ENCODE peak calls at places on chromosomes 13 and 19, in four cellular contexts. A is fibroblast of mammary gland, C is neural crest cell, F is cardiac muscle cell. Y is an unnamed sample.

GRCh38 chr13:104962411-104962810 is 1573.1 kb downstream of the EFNB2 start:
- DNase-seq in A (no peak), C (no peak), F (no peak), Y (no peak)

GRCh38 chr19:46481187-46481586 is 9.8 kb upstream of the PNMA8A start:
- DNase-seq in C (no peak), F (no peak), A (peak; percentile 51), Y (no peak)

GRCh38 chr19:48975947-48976847 is 11.1 kb downstream of the FTL start:
- DNase-seq in F (peak; percentile 42), C (peak; percentile 41), A (peak; percentile 28), Y (peak; percentile 20)

GRCh38 chr19:48465215-48465614 is 4.0 kb upstream of the CYTH2 start:
- DNase-seq in C (no peak), A (no peak), F (no peak), Y (no peak)

GRCh38 chr19:18294467-18294864 is 13.0 kb upstream of the JUND start:
- DNase-seq in A (no peak), C (no peak), F (no peak), Y (no peak)

GRCh38 chr13:40064154-40064713 is 408.8 kb downstream of the COG6 start:
- DNase-seq in C (no peak), A (no peak), F (no peak), Y (no peak)

GRCh38 chr19:54530866-54531265 is 28.2 kb downstream of the LAIR2 start:
- DNase-seq in F (no peak), A (no peak), C (no peak), Y (no peak)

GRCh38 chr13:82092312-82092711 is 1751.4 kb upstream of the SPRY2 start:
- DNase-seq in F (no peak), C (no peak), A (no peak), Y (no peak)

GRCh38 chr19:29293292-29293691 is 80.3 kb upstream of the UQCRFS1 start:
- DNase-seq in F (no peak), C (no peak), A (no peak), Y (no peak)

GRCh38 chr19:47381653-47382279 is 32.7 kb downstream of the DHX34 start:
- DNase-seq in F (no peak), C (no peak), A (no peak), Y (no peak)

GRCh38 chr13:24274452-24274971 is 34.9 kb upstream of the C1QTNF9 start:
- DNase-seq in F (no peak), A (no peak), C (no peak), Y (no peak)

GRCh38 chr19:44869728-44870470 is 21.2 kb upstream of the TOMM40 start:
- DNase-seq in F (no peak), A (peak; percentile 92), C (no peak), Y (no peak)

GRCh38 chr19:29588095-29588494 is 18.0 kb upstream of the POP4 start:
- DNase-seq in F (no peak), A (no peak), C (no peak), Y (no peak)

GRCh38 chr19:7605490-7606222 is 10.0 kb downstream of the CAMSAP3 start:
- DNase-seq in F (no peak), A (peak; percentile 26), C (no peak), Y (peak; percentile 42)

GRCh38 chr19:10612515-10613119 is 12.7 kb upstream of the SLC44A2 start:
- DNase-seq in A (no peak), C (no peak), F (no peak), Y (no peak)

GRCh38 chr19:55673889-55674288 is 1.1 kb upstream of the EPN1 start:
- DNase-seq in A (no peak), F (no peak), C (no peak), Y (no peak)

GRCh38 chr19:33861950-33862349 is 65.3 kb downstream of the KCTD15 start:
- DNase-seq in A (no peak), F (no peak), C (no peak), Y (no peak)
- TF ChIP-seq CTCF in A (no peak), F (no peak), C (no peak), Y (no peak)

GRCh38 chr19:14582894-14583340 is at the start of gene CLEC17A:
- DNase-seq in A (no peak), F (no peak), C (no peak), Y (no peak)

GRCh38 chr19:14576363-14576762 is 4.5 kb upstream of the NDUFB7 start:
- DNase-seq in F (no peak), A (no peak), C (no peak), Y (no peak)

GRCh38 chr19:14577885-14578427 is 4.9 kb upstream of the CLEC17A start:
- DNase-seq in C (no peak), F (no peak), A (no peak), Y (peak; percentile 13)

GRCh38 chr19:14577264-14577663 is 5.4 kb upstream of the NDUFB7 start:
- DNase-seq in C (no peak), A (no peak), F (no peak), Y (no peak)

GRCh38 chr19:14580623-14581237 is 2.2 kb upstream of the CLEC17A start:
- DNase-seq in F (no peak), C (no peak), A (no peak), Y (no peak)
- TF ChIP-seq CTCF in F (no peak), C (no peak), A (no peak), Y (no peak)

GRCh38 chr19:2540646-2541454 is 64.9 kb downstream of the GADD45B start:
- DNase-seq in F (peak; percentile 97), A (peak; percentile 91), C (peak; percentile 65), Y (peak; percentile 97)
- TF ChIP-seq CTCF in F (peak; percentile 32), A (no peak), C (peak; percentile 51), Y (peak; percentile 10)

GRCh38 chr13:25679936-25680335 is 308.2 kb downstream of the ATP8A2 start:
- DNase-seq in A (no peak), F (no peak), C (no peak), Y (no peak)

GRCh38 chr13:25677956-25678355 is 306.2 kb downstream of the ATP8A2 start:
- DNase-seq in F (no peak), A (no peak), C (no peak), Y (no peak)

GRCh38 chr13:25675060-25675459 is 303.3 kb downstream of the ATP8A2 start:
- DNase-seq in F (no peak), C (no peak), A (no peak), Y (no peak)

GRCh38 chr13:25679154-25679553 is 307.4 kb downstream of the ATP8A2 start:
- DNase-seq in F (no peak), A (no peak), C (no peak), Y (no peak)

GRCh38 chr13:25678398-25678797 is 306.6 kb downstream of the ATP8A2 start:
- DNase-seq in C (no peak), F (no peak), A (no peak), Y (no peak)
- TF ChIP-seq CTCF in C (no peak), F (no peak), A (no peak), Y (no peak)

GRCh38 chr13:97749174-97749573 is 204.3 kb upstream of the IPO5 start:
- DNase-seq in C (no peak), A (peak; percentile 54), F (no peak), Y (peak; percentile 93)
- TF ChIP-seq CTCF in C (no peak), A (peak; percentile 34), F (peak; percentile 25), Y (peak; percentile 44)

GRCh38 chr19:43723588-43723987 is 7.7 kb downstream of the IRGC start:
- DNase-seq in F (no peak), C (no peak), A (peak; percentile 47), Y (peak; percentile 48)
- TF ChIP-seq CTCF in F (peak; percentile 37), C (peak; percentile 39), A (peak; percentile 62), Y (peak; percentile 35)